ENCODE peak calls at places on chromosomes 3 and 15, in nine cellular contexts. One of them, this sample, is unnamed.

GRCh38 chr15:98728107-98728810 is 79.9 kb downstream of the IGF1R start:
- DNase-seq in activated T-helper 1 cell treated with anti-CD3 and anti-CD28 coated beads, Interleukin-2, amount 50 U/mL, for 16 hours: no peak
- DNase-seq in stomach: no peak
- DNase-seq in MM.1S: no peak
- DNase-seq in AG10803: no peak
- DNase-seq in NCI-H1417 treated with DMSO at 0.1 percent for 48 hours: no peak
- DNase-seq in amniotic stem cell: no peak
- DNase-seq in mucosa of descending colon: no peak
- DNase-seq in progenitor cell of endocrine pancreas: no peak
- DNase-seq in this sample: no peak

GRCh38 chr3:86954751-86955150 is 36.2 kb downstream of the VGLL3 start:
- DNase-seq in activated T-helper 1 cell treated with anti-CD3 and anti-CD28 coated beads, Interleukin-2, amount 50 U/mL, for 16 hours: no peak
- DNase-seq in stomach: no peak
- DNase-seq in MM.1S: no peak
- DNase-seq in AG10803: peak
- DNase-seq in NCI-H1417 treated with DMSO at 0.1 percent for 48 hours: no peak
- DNase-seq in amniotic stem cell: no peak
- DNase-seq in mucosa of descending colon: no peak
- DNase-seq in progenitor cell of endocrine pancreas: no peak
- DNase-seq in this sample: no peak

GRCh38 chr15:74988007-74988800 is 7.2 kb upstream of the SCAMP5 start:
- DNase-seq in activated T-helper 1 cell treated with anti-CD3 and anti-CD28 coated beads, Interleukin-2, amount 50 U/mL, for 16 hours: no peak
- DNase-seq in stomach: peak
- DNase-seq in MM.1S: peak
- DNase-seq in AG10803: no peak
- DNase-seq in NCI-H1417 treated with DMSO at 0.1 percent for 48 hours: peak
- DNase-seq in amniotic stem cell: no peak
- DNase-seq in mucosa of descending colon: peak
- DNase-seq in progenitor cell of endocrine pancreas: peak
- DNase-seq in this sample: no peak

GRCh38 chr15:48473667-48474066 is 142.4 kb downstream of the DUT start:
- DNase-seq in activated T-helper 1 cell treated with anti-CD3 and anti-CD28 coated beads, Interleukin-2, amount 50 U/mL, for 16 hours: no peak
- DNase-seq in stomach: no peak
- DNase-seq in MM.1S: no peak
- DNase-seq in AG10803: no peak
- DNase-seq in NCI-H1417 treated with DMSO at 0.1 percent for 48 hours: no peak
- DNase-seq in amniotic stem cell: no peak
- DNase-seq in mucosa of descending colon: no peak
- DNase-seq in progenitor cell of endocrine pancreas: no peak
- DNase-seq in this sample: no peak

GRCh38 chr3:134352031-134352671 is 22.1 kb downstream of the AMOTL2 start:
- DNase-seq in activated T-helper 1 cell treated with anti-CD3 and anti-CD28 coated beads, Interleukin-2, amount 50 U/mL, for 16 hours: no peak
- DNase-seq in stomach: no peak
- DNase-seq in MM.1S: no peak
- DNase-seq in AG10803: peak
- DNase-seq in NCI-H1417 treated with DMSO at 0.1 percent for 48 hours: no peak
- DNase-seq in amniotic stem cell: no peak
- DNase-seq in mucosa of descending colon: no peak
- DNase-seq in progenitor cell of endocrine pancreas: no peak
- DNase-seq in this sample: no peak

GRCh38 chr3:40951636-40952035 is 247.7 kb upstream of the CTNNB1 start:
- DNase-seq in activated T-helper 1 cell treated with anti-CD3 and anti-CD28 coated beads, Interleukin-2, amount 50 U/mL, for 16 hours: no peak
- DNase-seq in stomach: no peak
- DNase-seq in MM.1S: no peak
- DNase-seq in AG10803: peak
- DNase-seq in NCI-H1417 treated with DMSO at 0.1 percent for 48 hours: no peak
- DNase-seq in amniotic stem cell: no peak
- DNase-seq in mucosa of descending colon: no peak
- DNase-seq in progenitor cell of endocrine pancreas: no peak
- DNase-seq in this sample: no peak

GRCh38 chr3:68290333-68290732 is 635.9 kb upstream of the SUCLG2 start:
- DNase-seq in activated T-helper 1 cell treated with anti-CD3 and anti-CD28 coated beads, Interleukin-2, amount 50 U/mL, for 16 hours: no peak
- DNase-seq in stomach: no peak
- DNase-seq in MM.1S: no peak
- DNase-seq in AG10803: no peak
- DNase-seq in NCI-H1417 treated with DMSO at 0.1 percent for 48 hours: no peak
- DNase-seq in amniotic stem cell: no peak
- DNase-seq in mucosa of descending colon: no peak
- DNase-seq in progenitor cell of endocrine pancreas: no peak
- DNase-seq in this sample: no peak

GRCh38 chr3:36494461-36495109 is 114.3 kb downstream of the STAC start:
- DNase-seq in activated T-helper 1 cell treated with anti-CD3 and anti-CD28 coated beads, Interleukin-2, amount 50 U/mL, for 16 hours: no peak
- DNase-seq in stomach: no peak
- DNase-seq in MM.1S: no peak
- DNase-seq in AG10803: peak
- DNase-seq in NCI-H1417 treated with DMSO at 0.1 percent for 48 hours: no peak
- DNase-seq in amniotic stem cell: no peak
- DNase-seq in mucosa of descending colon: no peak
- DNase-seq in progenitor cell of endocrine pancreas: no peak
- DNase-seq in this sample: peak

GRCh38 chr3:172315401-172316091 is 132.7 kb downstream of the GHSR start:
- DNase-seq in activated T-helper 1 cell treated with anti-CD3 and anti-CD28 coated beads, Interleukin-2, amount 50 U/mL, for 16 hours: no peak
- DNase-seq in stomach: no peak
- DNase-seq in MM.1S: peak
- DNase-seq in AG10803: peak
- DNase-seq in NCI-H1417 treated with DMSO at 0.1 percent for 48 hours: no peak
- DNase-seq in amniotic stem cell: no peak
- DNase-seq in mucosa of descending colon: no peak
- DNase-seq in progenitor cell of endocrine pancreas: no peak
- DNase-seq in this sample: peak

GRCh38 chr3:160857476-160857875 is 101.4 kb downstream of the PPM1L start:
- DNase-seq in activated T-helper 1 cell treated with anti-CD3 and anti-CD28 coated beads, Interleukin-2, amount 50 U/mL, for 16 hours: no peak
- DNase-seq in stomach: no peak
- DNase-seq in MM.1S: no peak
- DNase-seq in AG10803: no peak
- DNase-seq in NCI-H1417 treated with DMSO at 0.1 percent for 48 hours: no peak
- DNase-seq in amniotic stem cell: no peak
- DNase-seq in mucosa of descending colon: no peak
- DNase-seq in progenitor cell of endocrine pancreas: no peak
- DNase-seq in this sample: no peak

GRCh38 chr3:62481972-62482371 is 108.6 kb upstream of the FEZF2 start:
- DNase-seq in activated T-helper 1 cell treated with anti-CD3 and anti-CD28 coated beads, Interleukin-2, amount 50 U/mL, for 16 hours: no peak
- DNase-seq in stomach: no peak
- DNase-seq in MM.1S: no peak
- DNase-seq in AG10803: no peak
- DNase-seq in NCI-H1417 treated with DMSO at 0.1 percent for 48 hours: no peak
- DNase-seq in amniotic stem cell: no peak
- DNase-seq in mucosa of descending colon: no peak
- DNase-seq in progenitor cell of endocrine pancreas: no peak
- DNase-seq in this sample: no peak

GRCh38 chr3:128847631-128848370 is 31.6 kb upstream of the ACAD9 start:
- DNase-seq in activated T-helper 1 cell treated with anti-CD3 and anti-CD28 coated beads, Interleukin-2, amount 50 U/mL, for 16 hours: no peak
- DNase-seq in stomach: no peak
- DNase-seq in MM.1S: no peak
- DNase-seq in AG10803: no peak
- DNase-seq in NCI-H1417 treated with DMSO at 0.1 percent for 48 hours: no peak
- DNase-seq in amniotic stem cell: no peak
- DNase-seq in mucosa of descending colon: no peak
- DNase-seq in progenitor cell of endocrine pancreas: no peak
- DNase-seq in this sample: no peak

GRCh38 chr3:44648564-44649229 is at the start of gene ZNF35:
- DNase-seq in activated T-helper 1 cell treated with anti-CD3 and anti-CD28 coated beads, Interleukin-2, amount 50 U/mL, for 16 hours: no peak
- DNase-seq in stomach: peak
- DNase-seq in MM.1S: peak
- DNase-seq in AG10803: peak
- DNase-seq in NCI-H1417 treated with DMSO at 0.1 percent for 48 hours: peak
- DNase-seq in amniotic stem cell: peak
- DNase-seq in mucosa of descending colon: peak
- DNase-seq in progenitor cell of endocrine pancreas: peak
- DNase-seq in this sample: peak

GRCh38 chr3:159711560-159712333 is 276.9 kb upstream of the IL12A start:
- DNase-seq in activated T-helper 1 cell treated with anti-CD3 and anti-CD28 coated beads, Interleukin-2, amount 50 U/mL, for 16 hours: no peak
- DNase-seq in stomach: no peak
- DNase-seq in MM.1S: no peak
- DNase-seq in AG10803: peak
- DNase-seq in NCI-H1417 treated with DMSO at 0.1 percent for 48 hours: no peak
- DNase-seq in amniotic stem cell: peak
- DNase-seq in mucosa of descending colon: no peak
- DNase-seq in progenitor cell of endocrine pancreas: no peak
- DNase-seq in this sample: peak

GRCh38 chr3:30518201-30518864 is 88.1 kb upstream of the TGFBR2 start:
- DNase-seq in activated T-helper 1 cell treated with anti-CD3 and anti-CD28 coated beads, Interleukin-2, amount 50 U/mL, for 16 hours: no peak
- DNase-seq in stomach: peak
- DNase-seq in MM.1S: no peak
- DNase-seq in AG10803: peak
- DNase-seq in NCI-H1417 treated with DMSO at 0.1 percent for 48 hours: no peak
- DNase-seq in amniotic stem cell: no peak
- DNase-seq in mucosa of descending colon: no peak
- DNase-seq in progenitor cell of endocrine pancreas: no peak
- DNase-seq in this sample: no peak

GRCh38 chr3:16146015-16146730 is 28.3 kb upstream of the GALNT15 start:
- DNase-seq in activated T-helper 1 cell treated with anti-CD3 and anti-CD28 coated beads, Interleukin-2, amount 50 U/mL, for 16 hours: no peak
- DNase-seq in stomach: no peak
- DNase-seq in MM.1S: no peak
- DNase-seq in AG10803: no peak
- DNase-seq in NCI-H1417 treated with DMSO at 0.1 percent for 48 hours: no peak
- DNase-seq in amniotic stem cell: no peak
- DNase-seq in mucosa of descending colon: no peak
- DNase-seq in progenitor cell of endocrine pancreas: no peak
- DNase-seq in this sample: no peak

GRCh38 chr3:63364909-63365308 is 86.8 kb downstream of the SYNPR start:
- DNase-seq in activated T-helper 1 cell treated with anti-CD3 and anti-CD28 coated beads, Interleukin-2, amount 50 U/mL, for 16 hours: no peak
- DNase-seq in stomach: no peak
- DNase-seq in MM.1S: no peak
- DNase-seq in AG10803: no peak
- DNase-seq in NCI-H1417 treated with DMSO at 0.1 percent for 48 hours: no peak
- DNase-seq in amniotic stem cell: no peak
- DNase-seq in mucosa of descending colon: no peak
- DNase-seq in progenitor cell of endocrine pancreas: no peak
- DNase-seq in this sample: no peak

GRCh38 chr3:37606472-37606871 is 255.2 kb upstream of the CTDSPL start:
- DNase-seq in activated T-helper 1 cell treated with anti-CD3 and anti-CD28 coated beads, Interleukin-2, amount 50 U/mL, for 16 hours: no peak
- DNase-seq in stomach: no peak
- DNase-seq in MM.1S: no peak
- DNase-seq in AG10803: no peak
- DNase-seq in NCI-H1417 treated with DMSO at 0.1 percent for 48 hours: no peak
- DNase-seq in amniotic stem cell: no peak
- DNase-seq in mucosa of descending colon: no peak
- DNase-seq in progenitor cell of endocrine pancreas: no peak
- DNase-seq in this sample: no peak

GRCh38 chr3:190807719-190808375 is 54.6 kb downstream of the GMNC start:
- DNase-seq in activated T-helper 1 cell treated with anti-CD3 and anti-CD28 coated beads, Interleukin-2, amount 50 U/mL, for 16 hours: no peak
- DNase-seq in stomach: peak
- DNase-seq in MM.1S: no peak
- DNase-seq in AG10803: no peak
- DNase-seq in NCI-H1417 treated with DMSO at 0.1 percent for 48 hours: peak
- DNase-seq in amniotic stem cell: no peak
- DNase-seq in mucosa of descending colon: no peak
- DNase-seq in progenitor cell of endocrine pancreas: no peak
- DNase-seq in this sample: no peak

GRCh38 chr3:124707667-124708066 is 22.6 kb upstream of the UMPS start:
- DNase-seq in activated T-helper 1 cell treated with anti-CD3 and anti-CD28 coated beads, Interleukin-2, amount 50 U/mL, for 16 hours: no peak
- DNase-seq in stomach: no peak
- DNase-seq in MM.1S: no peak
- DNase-seq in AG10803: peak
- DNase-seq in NCI-H1417 treated with DMSO at 0.1 percent for 48 hours: no peak
- DNase-seq in amniotic stem cell: peak
- DNase-seq in mucosa of descending colon: no peak
- DNase-seq in progenitor cell of endocrine pancreas: no peak
- DNase-seq in this sample: peak

GRCh38 chr15:62506217-62506805 is 341.2 kb upstream of the C2CD4B start:
- DNase-seq in activated T-helper 1 cell treated with anti-CD3 and anti-CD28 coated beads, Interleukin-2, amount 50 U/mL, for 16 hours: no peak
- DNase-seq in stomach: no peak
- DNase-seq in MM.1S: no peak
- DNase-seq in AG10803: peak
- DNase-seq in NCI-H1417 treated with DMSO at 0.1 percent for 48 hours: no peak
- DNase-seq in amniotic stem cell: no peak
- DNase-seq in mucosa of descending colon: no peak
- DNase-seq in progenitor cell of endocrine pancreas: no peak
- DNase-seq in this sample: peak

GRCh38 chr3:151795276-151795675 is 18.6 kb upstream of the AADAC start:
- DNase-seq in activated T-helper 1 cell treated with anti-CD3 and anti-CD28 coated beads, Interleukin-2, amount 50 U/mL, for 16 hours: no peak
- DNase-seq in stomach: no peak
- DNase-seq in MM.1S: no peak
- DNase-seq in AG10803: peak
- DNase-seq in NCI-H1417 treated with DMSO at 0.1 percent for 48 hours: no peak
- DNase-seq in amniotic stem cell: no peak
- DNase-seq in mucosa of descending colon: no peak
- DNase-seq in progenitor cell of endocrine pancreas: no peak
- DNase-seq in this sample: peak

GRCh38 chr3:192795021-192795420 is 67.7 kb upstream of the FGF12 start:
- DNase-seq in activated T-helper 1 cell treated with anti-CD3 and anti-CD28 coated beads, Interleukin-2, amount 50 U/mL, for 16 hours: no peak
- DNase-seq in stomach: no peak
- DNase-seq in MM.1S: no peak
- DNase-seq in AG10803: no peak
- DNase-seq in NCI-H1417 treated with DMSO at 0.1 percent for 48 hours: no peak
- DNase-seq in amniotic stem cell: no peak
- DNase-seq in mucosa of descending colon: no peak
- DNase-seq in progenitor cell of endocrine pancreas: no peak
- DNase-seq in this sample: no peak

GRCh38 chr3:101796076-101796475 is 17.1 kb downstream of the NXPE3 start:
- DNase-seq in activated T-helper 1 cell treated with anti-CD3 and anti-CD28 coated beads, Interleukin-2, amount 50 U/mL, for 16 hours: no peak
- DNase-seq in stomach: no peak
- DNase-seq in MM.1S: no peak
- DNase-seq in AG10803: no peak
- DNase-seq in NCI-H1417 treated with DMSO at 0.1 percent for 48 hours: no peak
- DNase-seq in amniotic stem cell: no peak
- DNase-seq in mucosa of descending colon: no peak
- DNase-seq in progenitor cell of endocrine pancreas: no peak
- DNase-seq in this sample: no peak

GRCh38 chr15:50315814-50316630 is 39.0 kb downstream of the GABPB1 start:
- DNase-seq in activated T-helper 1 cell treated with anti-CD3 and anti-CD28 coated beads, Interleukin-2, amount 50 U/mL, for 16 hours: no peak
- DNase-seq in stomach: no peak
- DNase-seq in MM.1S: peak
- DNase-seq in AG10803: peak
- DNase-seq in NCI-H1417 treated with DMSO at 0.1 percent for 48 hours: no peak
- DNase-seq in amniotic stem cell: peak
- DNase-seq in mucosa of descending colon: no peak
- DNase-seq in progenitor cell of endocrine pancreas: no peak
- DNase-seq in this sample: peak

GRCh38 chr3:140898340-140899180 is 43.1 kb upstream of the SLC25A36 start:
- DNase-seq in activated T-helper 1 cell treated with anti-CD3 and anti-CD28 coated beads, Interleukin-2, amount 50 U/mL, for 16 hours: no peak
- DNase-seq in stomach: no peak
- DNase-seq in MM.1S: peak
- DNase-seq in AG10803: peak
- DNase-seq in NCI-H1417 treated with DMSO at 0.1 percent for 48 hours: peak
- DNase-seq in amniotic stem cell: peak
- DNase-seq in mucosa of descending colon: no peak
- DNase-seq in progenitor cell of endocrine pancreas: no peak
- DNase-seq in this sample: peak

GRCh38 chr3:32817561-32818430 is at the start of gene TRIM71:
- DNase-seq in activated T-helper 1 cell treated with anti-CD3 and anti-CD28 coated beads, Interleukin-2, amount 50 U/mL, for 16 hours: no peak
- DNase-seq in stomach: no peak
- DNase-seq in MM.1S: no peak
- DNase-seq in AG10803: no peak
- DNase-seq in NCI-H1417 treated with DMSO at 0.1 percent for 48 hours: no peak
- DNase-seq in amniotic stem cell: no peak
- DNase-seq in mucosa of descending colon: no peak
- DNase-seq in progenitor cell of endocrine pancreas: no peak
- DNase-seq in this sample: no peak

GRCh38 chr3:154458560-154458959 is 28.6 kb upstream of the GPR149 start:
- DNase-seq in activated T-helper 1 cell treated with anti-CD3 and anti-CD28 coated beads, Interleukin-2, amount 50 U/mL, for 16 hours: no peak
- DNase-seq in stomach: no peak
- DNase-seq in MM.1S: no peak
- DNase-seq in AG10803: no peak
- DNase-seq in NCI-H1417 treated with DMSO at 0.1 percent for 48 hours: no peak
- DNase-seq in amniotic stem cell: no peak
- DNase-seq in mucosa of descending colon: no peak
- DNase-seq in progenitor cell of endocrine pancreas: no peak
- DNase-seq in this sample: no peak

GRCh38 chr3:178625053-178625600 is 88.9 kb downstream of the KCNMB2 start:
- DNase-seq in activated T-helper 1 cell treated with anti-CD3 and anti-CD28 coated beads, Interleukin-2, amount 50 U/mL, for 16 hours: no peak
- DNase-seq in stomach: no peak
- DNase-seq in MM.1S: no peak
- DNase-seq in AG10803: no peak
- DNase-seq in NCI-H1417 treated with DMSO at 0.1 percent for 48 hours: no peak
- DNase-seq in amniotic stem cell: no peak
- DNase-seq in mucosa of descending colon: no peak
- DNase-seq in progenitor cell of endocrine pancreas: no peak
- DNase-seq in this sample: no peak

This sample was measured in AG04450.